ENCODE peak calls at places on chromosomes 4 and X, in seven cellular contexts. One of them, this sample, is unnamed.
A peak's percentile ranks its signal among the peaks of the same experiment; 100 is the strongest.

GRCh38 chr4:154719087-154719486 is 24.7 kb upstream of the LRAT start:
- DNase-seq in iris pigment epithelial cell: peak; percentile 79
- DNase-seq in endothelial cell: no peak
- DNase-seq in activated CD8-positive, alpha-beta memory T cell treated with anti-CD3 and anti-CD28 coated beads for 48 hours: no peak
- DNase-seq in stimulated activated naive CD8-positive, alpha-beta T cell treated with anti-CD3 and anti-CD28 coated beads, Interleukin-15, Interleukin-2, amounts not matched to agents 100 U/mL and 50 U/mL, for 24 hours: no peak
- DNase-seq in psoas muscle: no peak
- DNase-seq in Caco-2: no peak
- DNase-seq in this sample: no peak

GRCh38 chrX:39222361-39223113 is 421.3 kb downstream of the MID1IP1 start:
- DNase-seq in iris pigment epithelial cell: no peak
- DNase-seq in endothelial cell: no peak
- DNase-seq in activated CD8-positive, alpha-beta memory T cell treated with anti-CD3 and anti-CD28 coated beads for 48 hours: no peak
- DNase-seq in stimulated activated naive CD8-positive, alpha-beta T cell treated with anti-CD3 and anti-CD28 coated beads, Interleukin-15, Interleukin-2, amounts not matched to agents 100 U/mL and 50 U/mL, for 24 hours: no peak
- DNase-seq in psoas muscle: no peak
- DNase-seq in Caco-2: no peak
- DNase-seq in this sample: no peak

GRCh38 chr4:87622303-87622702 is 14.0 kb downstream of the DSPP start:
- DNase-seq in iris pigment epithelial cell: no peak
- DNase-seq in endothelial cell: no peak
- DNase-seq in activated CD8-positive, alpha-beta memory T cell treated with anti-CD3 and anti-CD28 coated beads for 48 hours: no peak
- DNase-seq in stimulated activated naive CD8-positive, alpha-beta T cell treated with anti-CD3 and anti-CD28 coated beads, Interleukin-15, Interleukin-2, amounts not matched to agents 100 U/mL and 50 U/mL, for 24 hours: no peak
- DNase-seq in psoas muscle: no peak
- DNase-seq in Caco-2: no peak
- DNase-seq in this sample: no peak

GRCh38 chr4:141102367-141102766 is 30.9 kb downstream of the RNF150 start:
- DNase-seq in iris pigment epithelial cell: peak; percentile 77
- DNase-seq in endothelial cell: no peak
- DNase-seq in activated CD8-positive, alpha-beta memory T cell treated with anti-CD3 and anti-CD28 coated beads for 48 hours: no peak
- DNase-seq in stimulated activated naive CD8-positive, alpha-beta T cell treated with anti-CD3 and anti-CD28 coated beads, Interleukin-15, Interleukin-2, amounts not matched to agents 100 U/mL and 50 U/mL, for 24 hours: no peak
- DNase-seq in psoas muscle: no peak
- DNase-seq in Caco-2: no peak
- DNase-seq in this sample: peak; percentile 67

GRCh38 chr4:1758306-1759121 is 34.6 kb upstream of the FGFR3 start:
- DNase-seq in iris pigment epithelial cell: no peak
- DNase-seq in endothelial cell: no peak
- DNase-seq in activated CD8-positive, alpha-beta memory T cell treated with anti-CD3 and anti-CD28 coated beads for 48 hours: no peak
- DNase-seq in stimulated activated naive CD8-positive, alpha-beta T cell treated with anti-CD3 and anti-CD28 coated beads, Interleukin-15, Interleukin-2, amounts not matched to agents 100 U/mL and 50 U/mL, for 24 hours: no peak
- DNase-seq in psoas muscle: no peak
- DNase-seq in Caco-2: no peak
- DNase-seq in this sample: no peak

GRCh38 chr4:26557164-26557563 is 26.7 kb upstream of the TBC1D19 start:
- DNase-seq in iris pigment epithelial cell: peak; percentile 89
- DNase-seq in endothelial cell: no peak
- DNase-seq in activated CD8-positive, alpha-beta memory T cell treated with anti-CD3 and anti-CD28 coated beads for 48 hours: no peak
- DNase-seq in stimulated activated naive CD8-positive, alpha-beta T cell treated with anti-CD3 and anti-CD28 coated beads, Interleukin-15, Interleukin-2, amounts not matched to agents 100 U/mL and 50 U/mL, for 24 hours: no peak
- DNase-seq in psoas muscle: no peak
- DNase-seq in Caco-2: no peak
- DNase-seq in this sample: no peak

GRCh38 chr4:168835880-168836454 is 174.1 kb downstream of the CBR4 start:
- DNase-seq in iris pigment epithelial cell: no peak
- DNase-seq in endothelial cell: no peak
- DNase-seq in activated CD8-positive, alpha-beta memory T cell treated with anti-CD3 and anti-CD28 coated beads for 48 hours: no peak
- DNase-seq in stimulated activated naive CD8-positive, alpha-beta T cell treated with anti-CD3 and anti-CD28 coated beads, Interleukin-15, Interleukin-2, amounts not matched to agents 100 U/mL and 50 U/mL, for 24 hours: no peak
- DNase-seq in psoas muscle: no peak
- DNase-seq in Caco-2: no peak
- DNase-seq in this sample: no peak

GRCh38 chr4:11118513-11118912 is 310.2 kb downstream of the HS3ST1 start:
- DNase-seq in iris pigment epithelial cell: no peak
- DNase-seq in endothelial cell: no peak
- DNase-seq in activated CD8-positive, alpha-beta memory T cell treated with anti-CD3 and anti-CD28 coated beads for 48 hours: no peak
- DNase-seq in stimulated activated naive CD8-positive, alpha-beta T cell treated with anti-CD3 and anti-CD28 coated beads, Interleukin-15, Interleukin-2, amounts not matched to agents 100 U/mL and 50 U/mL, for 24 hours: no peak
- DNase-seq in psoas muscle: no peak
- DNase-seq in Caco-2: no peak
- DNase-seq in this sample: no peak

GRCh38 chr4:3362431-3363287 is 69.8 kb downstream of the RGS12 start:
- DNase-seq in iris pigment epithelial cell: no peak
- DNase-seq in endothelial cell: no peak
- DNase-seq in activated CD8-positive, alpha-beta memory T cell treated with anti-CD3 and anti-CD28 coated beads for 48 hours: no peak
- DNase-seq in stimulated activated naive CD8-positive, alpha-beta T cell treated with anti-CD3 and anti-CD28 coated beads, Interleukin-15, Interleukin-2, amounts not matched to agents 100 U/mL and 50 U/mL, for 24 hours: no peak
- DNase-seq in psoas muscle: no peak
- DNase-seq in Caco-2: no peak
- DNase-seq in this sample: no peak

GRCh38 chr4:147110473-147110872 is 164.8 kb upstream of the TTC29 start:
- DNase-seq in iris pigment epithelial cell: no peak
- DNase-seq in endothelial cell: no peak
- DNase-seq in activated CD8-positive, alpha-beta memory T cell treated with anti-CD3 and anti-CD28 coated beads for 48 hours: no peak
- DNase-seq in stimulated activated naive CD8-positive, alpha-beta T cell treated with anti-CD3 and anti-CD28 coated beads, Interleukin-15, Interleukin-2, amounts not matched to agents 100 U/mL and 50 U/mL, for 24 hours: no peak
- DNase-seq in psoas muscle: no peak
- DNase-seq in Caco-2: no peak
- DNase-seq in this sample: no peak

GRCh38 chr4:41339812-41340809 is 83.4 kb downstream of the UCHL1 start:
- DNase-seq in iris pigment epithelial cell: peak; percentile 77
- DNase-seq in endothelial cell: peak; percentile 46
- DNase-seq in activated CD8-positive, alpha-beta memory T cell treated with anti-CD3 and anti-CD28 coated beads for 48 hours: no peak
- DNase-seq in stimulated activated naive CD8-positive, alpha-beta T cell treated with anti-CD3 and anti-CD28 coated beads, Interleukin-15, Interleukin-2, amounts not matched to agents 100 U/mL and 50 U/mL, for 24 hours: no peak
- DNase-seq in psoas muscle: no peak
- DNase-seq in Caco-2: no peak
- DNase-seq in this sample: no peak

GRCh38 chrX:134206221-134206620 is 30.8 kb upstream of the CCDC160 start:
- DNase-seq in iris pigment epithelial cell: no peak
- DNase-seq in endothelial cell: no peak
- DNase-seq in activated CD8-positive, alpha-beta memory T cell treated with anti-CD3 and anti-CD28 coated beads for 48 hours: no peak
- DNase-seq in stimulated activated naive CD8-positive, alpha-beta T cell treated with anti-CD3 and anti-CD28 coated beads, Interleukin-15, Interleukin-2, amounts not matched to agents 100 U/mL and 50 U/mL, for 24 hours: no peak
- DNase-seq in psoas muscle: no peak
- DNase-seq in Caco-2: no peak
- DNase-seq in this sample: no peak

This sample was measured in trophoblast cell.